ENCODE peak calls at places on chromosomes 11 and 22, in five cellular contexts. O, Z, C, X and A are unnamed samples. For H3K4me1, the result is how much of the 10 kb centered on the place peaks cover.

GRCh38 chr11:119316017-119316728 is 757 bp downstream of the MCAM start:
- DNase-seq in O (no peak), Z (peak), C (peak), X (peak), A (peak)

GRCh38 chr11:3867209-3868071 is 12.0 kb downstream of the STIM1 start:
- DNase-seq in X (no peak), O (no peak), C (peak), Z (no peak), A (no peak)

GRCh38 chr22:38982008-38982927 is at the start of gene APOBEC3B:
- DNase-seq in O (peak), X (peak), C (peak), Z (peak), A (peak)

GRCh38 chr11:27514558-27514957 is 8.0 kb upstream of the LIN7C start:
- DNase-seq in Z (no peak), X (no peak), C (no peak), O (no peak), A (no peak)

GRCh38 chr22:25417792-25418191 is 146.7 kb upstream of the GRK3 start:
- DNase-seq in Z (no peak), C (no peak), X (no peak), O (no peak), A (no peak)

GRCh38 chr11:68213135-68213515 is at the start of gene KMT5B:
- DNase-seq in O (no peak), C (peak), Z (peak), X (no peak), A (peak)

GRCh38 chr11:70745451-70745850 is 347.1 kb downstream of the CTTN start:
- DNase-seq in Z (no peak), C (no peak), O (no peak), X (peak), A (no peak)

GRCh38 chr22:37633082-37633692 is 6.3 kb upstream of the SH3BP1 start:
- DNase-seq in O (no peak), Z (no peak), X (no peak), C (no peak), A (no peak)

GRCh38 chr11:57662893-57663292 is 5.0 kb upstream of the ZDHHC5 start:
- DNase-seq in X (no peak), Z (no peak), O (no peak), C (no peak), A (no peak)

GRCh38 chr11:12182650-12183511 is 72.5 kb downstream of the MICAL2 start:
- DNase-seq in Z (peak), C (peak), O (no peak), X (peak), A (peak)

GRCh38 chr11:24271798-24272197 is 225.1 kb upstream of the LUZP2 start:
- DNase-seq in C (no peak), O (no peak), X (no peak), Z (no peak), A (no peak)

GRCh38 chr11:104529916-104530315 is 366.0 kb upstream of the PDGFD start:
- DNase-seq in C (no peak), O (no peak), X (no peak), Z (no peak), A (no peak)

GRCh38 chr11:111663820-111664219 is 61.6 kb downstream of the SIK2 start:
- DNase-seq in C (peak), O (no peak), X (no peak), Z (no peak), A (no peak)

GRCh38 chr22:17980638-17981051 is 43.7 kb downstream of the MICAL3 start:
- DNase-seq in X (no peak), Z (no peak), C (peak), O (peak), A (no peak)

GRCh38 chr11:85815186-85815911 is 4.4 kb upstream of the SYTL2 start:
- DNase-seq in O (no peak), Z (no peak), X (no peak), C (no peak), A (peak)

GRCh38 chr22:37765498-37765897 is 42.2 kb upstream of the GCAT start:
- DNase-seq in O (no peak), Z (no peak), C (peak), X (no peak), A (no peak)

GRCh38 chr11:6027501-6027900 is 3.1 kb downstream of the OR56A1 start:
- DNase-seq in O (no peak), C (no peak), X (no peak), Z (no peak), A (no peak)

GRCh38 chr11:128039140-128040021 is 548.0 kb downstream of the ETS1 start:
- DNase-seq in X (no peak), C (no peak), Z (no peak), O (peak), A (peak)

GRCh38 chr11:67090717-67091116 is 28.3 kb upstream of the KDM2A start:
- DNase-seq in O (no peak), X (no peak), C (no peak), Z (no peak), A (no peak)

GRCh38 chr11:69309800-69310280 is 15.9 kb downstream of the MYEOV start:
- DNase-seq in O (no peak), C (no peak), X (no peak), Z (no peak), A (no peak)

GRCh38 chr11:46541593-46542371 is 52.0 kb downstream of the AMBRA1 start:
- DNase-seq in Z (no peak), C (peak), O (no peak), X (no peak), A (no peak)

GRCh38 chr11:113477321-113477720 is 2.1 kb upstream of the DRD2 start:
- DNase-seq in C (no peak), X (no peak), O (no peak), Z (no peak), A (no peak)

GRCh38 chr11:125270711-125271110 is 106.2 kb downstream of the PKNOX2 start:
- DNase-seq in X (no peak), C (no peak), Z (no peak), O (no peak), A (no peak)

GRCh38 chr22:45008853-45009751 is 703 bp downstream of the PHF21B start:
- DNase-seq in Z (peak), O (no peak), C (no peak), X (no peak), A (no peak)

GRCh38 chr22:45006873-45007246 is 2.9 kb downstream of the PHF21B start:
- DNase-seq in X (no peak), O (no peak), C (peak), Z (peak), A (no peak)

GRCh38 chr22:45007247-45007945 is 2.4 kb downstream of the PHF21B start:
- DNase-seq in X (no peak), Z (peak), O (no peak), C (no peak), A (peak)

GRCh38 chr22:45009881-45010531 is at the start of gene PHF21B:
- DNase-seq in C (peak), O (no peak), Z (peak), X (peak), A (peak)

GRCh38 chr22:45007946-45008852 is 1.6 kb downstream of the PHF21B start:
- DNase-seq in O (no peak), X (no peak), Z (peak), C (no peak), A (peak)
- H3K4me3 ChIP-seq in O (peak), X (peak), Z (peak), C (peak), A (no peak)

DNA sequence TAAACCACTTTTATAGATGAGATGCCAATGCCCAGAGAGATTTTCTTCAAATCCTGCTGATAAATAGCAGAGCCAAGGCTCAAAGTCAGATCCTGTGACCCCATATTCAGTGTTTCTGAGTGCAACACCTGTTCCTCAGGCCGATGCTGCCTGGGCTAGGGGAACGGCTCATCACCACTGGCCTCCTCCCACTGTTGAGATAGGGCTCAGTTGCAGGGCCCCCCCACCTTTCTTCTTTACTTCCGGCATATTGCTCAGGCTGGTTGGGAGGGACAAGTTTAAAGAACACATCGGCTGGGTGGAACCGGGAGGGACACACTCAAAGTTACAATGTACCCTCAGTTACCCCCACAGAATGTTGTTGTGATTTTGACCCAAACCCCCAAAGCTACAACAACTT is 88.3 kb upstream of the CRTAM start:
- DNase-seq in O (no peak), C (no peak), Z (no peak), X (no peak), A (no peak)
- H3K4me1 ChIP-seq in O (under half), C (under half), Z (under half), X (under half), A (under half)

DNA sequence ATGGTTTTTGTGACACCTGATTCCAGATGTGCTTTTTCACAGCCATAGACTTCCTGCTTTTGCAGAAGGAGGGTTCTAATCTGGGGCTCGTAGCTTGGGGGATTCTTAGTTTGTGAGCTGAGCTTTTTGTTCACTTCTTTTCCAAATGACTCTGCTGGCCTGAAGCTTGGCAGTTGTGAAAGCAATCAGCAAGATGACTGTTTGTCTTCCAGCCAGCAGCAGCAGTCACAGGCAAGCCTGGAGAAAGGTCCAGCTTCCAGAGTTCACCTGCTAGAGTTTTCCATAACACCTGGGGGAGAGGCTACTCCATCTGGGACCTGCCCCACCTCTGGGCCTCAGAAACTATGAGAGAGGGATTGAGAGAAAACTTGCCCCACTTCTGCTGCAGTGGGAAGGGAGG is 4.1 kb downstream of the MARK2 start:
- DNase-seq in X (peak), O (no peak), C (no peak), Z (no peak), A (no peak)
- H3K4me3 ChIP-seq in X (no peak), O (no peak), C (no peak), Z (no peak), A (no peak)

GRCh38 chr22:33124471-33124870 is 66.3 kb upstream of the SYN3 start:
- DNase-seq in X (no peak), Z (no peak), C (no peak), O (no peak), A (no peak)
- H3K4me1 ChIP-seq in X (under half), Z (under half), C (under half), O (under half), A (under half)

DNA sequence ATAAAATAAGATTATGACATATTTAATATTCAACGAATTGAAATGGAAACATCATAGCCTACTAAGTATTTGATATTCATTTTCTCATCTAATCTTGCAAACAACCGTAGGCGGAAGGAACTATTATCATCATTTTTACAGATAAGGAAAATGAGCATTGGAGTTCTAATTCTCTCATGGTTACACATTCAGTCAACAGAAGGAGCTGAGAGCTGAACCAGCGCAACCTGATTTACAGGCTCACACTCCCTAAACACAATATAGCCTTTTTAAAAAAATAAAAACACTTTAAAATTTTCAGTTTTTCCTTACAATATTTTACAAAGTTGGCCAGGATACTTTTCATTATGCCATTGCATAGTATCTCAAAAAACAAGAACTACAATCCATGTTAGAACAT is 74.8 kb downstream of the APOL5 start:
- DNase-seq in X (no peak), O (no peak), Z (no peak), C (no peak), A (no peak)
- H3K4me3 ChIP-seq in X (no peak), O (no peak), Z (no peak), C (no peak), A (no peak)

GRCh38 chr22:20514658-20515406 is 7.4 kb downstream of the MED15 start:
- DNase-seq in O (no peak), Z (no peak), C (no peak), X (no peak), A (peak)
- H3K4me1 ChIP-seq in O (under half), Z (under half), C (half or more), X (under half), A (under half)

GRCh38 chr11:8684600-8685290 is 2.2 kb downstream of the RPL27A start:
- DNase-seq in X (no peak), O (no peak), C (no peak), Z (no peak), A (no peak)

GRCh38 chr11:8685820-8686219 is 3.2 kb downstream of the RPL27A start:
- DNase-seq in Z (no peak), X (no peak), C (no peak), O (no peak), A (no peak)

GRCh38 chr11:8688414-8689362 is 6.1 kb downstream of the RPL27A start:
- DNase-seq in Z (peak), O (peak), C (peak), X (peak), A (peak)

GRCh38 chr11:8685306-8685705 is 2.7 kb downstream of the RPL27A start:
- DNase-seq in C (no peak), O (no peak), X (no peak), Z (no peak), A (no peak)

GRCh38 chr11:8686325-8686724 is 3.7 kb downstream of the RPL27A start:
- DNase-seq in C (no peak), Z (no peak), X (no peak), O (no peak), A (no peak)
- H3K4me3 ChIP-seq in C (no peak), Z (no peak), X (no peak), O (no peak), A (no peak)

GRCh38 chr22:46031965-46032851 is 55.2 kb upstream of the WNT7B start:
- DNase-seq in O (no peak), C (peak), X (peak), Z (no peak), A (no peak)
- H3K4me1 ChIP-seq in O (under half), C (half or more), X (under half), Z (under half), A (under half)

GRCh38 chr22:43862074-43862881 is at the start of gene SULT4A1:
- DNase-seq in Z (no peak), C (no peak), X (peak), O (no peak), A (peak)
- H3K4me3 ChIP-seq in Z (no peak), C (peak), X (no peak), O (no peak), A (peak)

GRCh38 chr11:1756791-1757771 is 6.6 kb downstream of the CTSD start:
- DNase-seq in C (no peak), Z (no peak), X (peak), O (no peak), A (no peak)

GRCh38 chr11:1754376-1755150 is 4.2 kb upstream of the IFITM10 start:
- DNase-seq in O (no peak), X (peak), Z (no peak), C (no peak), A (no peak)

GRCh38 chr11:1755344-1756023 is 5.1 kb upstream of the IFITM10 start:
- DNase-seq in O (no peak), X (peak), C (peak), Z (no peak), A (no peak)

GRCh38 chr11:1757861-1758610 is 5.7 kb downstream of the CTSD start:
- DNase-seq in Z (no peak), O (no peak), C (no peak), X (peak), A (no peak)

GRCh38 chr11:1756024-1756561 is 5.7 kb upstream of the IFITM10 start:
- DNase-seq in C (no peak), X (peak), Z (no peak), O (no peak), A (no peak)
- H3K4me1 ChIP-seq in C (half or more), X (under half), Z (under half), O (half or more), A (under half)